ENCODE peak calls at places on chromosome 18, in five cellular contexts. R is K562, N is SK-N-SH, I is GM12878, C is HepG2. A is an unnamed sample.

GRCh38 chr18:69689081-69689759 is 258.5 kb downstream of the CD226 start:
- DNase-seq in I (no peak), C (no peak), R (no peak), N (no peak), A (no peak)

GRCh38 chr18:74652392-74652988 is 54.8 kb downstream of the ZNF407 start:
- DNase-seq in R (peak), N (peak), I (no peak), C (peak), A (no peak)

GRCh38 chr18:50401888-50402287 is 27.0 kb downstream of the SKA1 start:
- DNase-seq in N (peak), R (peak), I (no peak), C (peak), A (no peak)

GRCh38 chr18:67243799-67244587 is 272.5 kb downstream of the DSEL start:
- DNase-seq in C (no peak), R (no peak), N (no peak), I (no peak), A (no peak)

GRCh38 chr18:50397023-50397422 is 22.2 kb downstream of the SKA1 start:
- DNase-seq in N (no peak), C (no peak), I (no peak), R (no peak), A (no peak)

GRCh38 chr18:9712606-9713005 is 4.5 kb downstream of the RAB31 start:
- DNase-seq in C (no peak), R (no peak), N (no peak), I (no peak), A (no peak)

GRCh38 chr18:44637210-44638051 is 43.3 kb upstream of the SETBP1 start:
- DNase-seq in C (no peak), N (no peak), R (no peak), I (no peak), A (no peak)

GRCh38 chr18:79366177-79367094 is 29.3 kb upstream of the NFATC1 start:
- DNase-seq in I (no peak), R (no peak), C (no peak), N (peak), A (no peak)

GRCh38 chr18:79587298-79588125 is 92.1 kb upstream of the CTDP1 start:
- DNase-seq in N (no peak), C (no peak), I (no peak), R (no peak), A (no peak)

GRCh38 chr18:28890796-28891195 is 713.9 kb upstream of the CDH2 start:
- DNase-seq in N (no peak), C (no peak), I (no peak), R (no peak), A (no peak)

GRCh38 chr18:26574958-26575864 is 26.9 kb upstream of the KCTD1 start:
- DNase-seq in N (peak), R (peak), I (no peak), C (peak), A (peak)

GRCh38 chr18:67517224-67517765 is 775 bp upstream of the DSEL start:
- DNase-seq in C (no peak), I (no peak), R (no peak), N (no peak), A (no peak)

GRCh38 chr18:23506393-23506792 is 3.1 kb downstream of the RMC1 start:
- DNase-seq in C (no peak), I (no peak), R (no peak), N (peak), A (no peak)
- H3K4me3 ChIP-seq in C (no peak), I (no peak), R (no peak), N (no peak), A (no peak)

GRCh38 chr18:12657849-12658829 is at the start of gene SPIRE1:
- DNase-seq in R (peak), I (no peak), C (peak), N (peak), A (no peak)

GRCh38 chr18:12656671-12657047 is 1.2 kb downstream of the SPIRE1 start:
- DNase-seq in I (no peak), N (peak), C (no peak), R (peak), A (no peak)

GRCh38 chr18:12654971-12655370 is 2.9 kb downstream of the SPIRE1 start:
- DNase-seq in C (no peak), N (no peak), R (no peak), I (no peak), A (no peak)

GRCh38 chr18:12657048-12657848 is 659 bp downstream of the SPIRE1 start:
- DNase-seq in N (peak), R (peak), I (no peak), C (no peak), A (no peak)

DNA sequence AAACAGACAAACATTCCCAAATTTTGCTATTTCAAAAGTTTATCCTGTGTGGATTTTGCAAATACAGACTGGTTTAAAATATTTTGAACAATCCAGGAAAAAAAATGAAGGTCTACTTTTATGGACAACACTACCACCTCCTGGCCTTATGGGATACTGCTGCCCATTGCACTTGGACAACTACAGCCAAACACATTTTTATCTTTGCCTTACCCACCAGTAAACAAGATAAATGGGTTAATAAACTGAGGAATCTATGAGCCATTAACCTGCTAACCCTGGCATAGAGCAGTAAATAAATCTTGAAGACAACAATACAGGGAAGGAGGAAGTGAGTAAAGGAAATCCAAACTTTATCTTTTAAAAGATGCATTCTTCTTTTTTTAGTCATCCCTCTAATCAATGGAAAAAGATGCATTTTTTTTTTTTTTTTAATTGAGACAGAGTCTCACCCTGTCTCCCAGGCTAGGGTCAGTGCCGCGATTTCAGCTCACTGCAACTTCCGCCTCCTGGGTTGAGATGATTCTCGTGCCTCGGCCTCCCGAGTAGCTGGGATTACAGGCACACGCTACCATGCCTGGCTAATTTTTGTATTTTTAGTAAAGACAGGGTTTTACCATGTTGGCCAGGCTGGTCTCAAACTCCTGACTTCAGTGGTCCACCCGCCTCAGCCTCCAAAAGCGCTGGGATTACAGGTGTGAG is 2.1 kb upstream of the SPIRE1 start:
- DNase-seq in I (no peak), C (peak), R (peak), N (peak), A (peak)
- TF ChIP-seq REST in I (no peak), C (no peak), R (no peak), N (no peak), A (no peak)

DNA sequence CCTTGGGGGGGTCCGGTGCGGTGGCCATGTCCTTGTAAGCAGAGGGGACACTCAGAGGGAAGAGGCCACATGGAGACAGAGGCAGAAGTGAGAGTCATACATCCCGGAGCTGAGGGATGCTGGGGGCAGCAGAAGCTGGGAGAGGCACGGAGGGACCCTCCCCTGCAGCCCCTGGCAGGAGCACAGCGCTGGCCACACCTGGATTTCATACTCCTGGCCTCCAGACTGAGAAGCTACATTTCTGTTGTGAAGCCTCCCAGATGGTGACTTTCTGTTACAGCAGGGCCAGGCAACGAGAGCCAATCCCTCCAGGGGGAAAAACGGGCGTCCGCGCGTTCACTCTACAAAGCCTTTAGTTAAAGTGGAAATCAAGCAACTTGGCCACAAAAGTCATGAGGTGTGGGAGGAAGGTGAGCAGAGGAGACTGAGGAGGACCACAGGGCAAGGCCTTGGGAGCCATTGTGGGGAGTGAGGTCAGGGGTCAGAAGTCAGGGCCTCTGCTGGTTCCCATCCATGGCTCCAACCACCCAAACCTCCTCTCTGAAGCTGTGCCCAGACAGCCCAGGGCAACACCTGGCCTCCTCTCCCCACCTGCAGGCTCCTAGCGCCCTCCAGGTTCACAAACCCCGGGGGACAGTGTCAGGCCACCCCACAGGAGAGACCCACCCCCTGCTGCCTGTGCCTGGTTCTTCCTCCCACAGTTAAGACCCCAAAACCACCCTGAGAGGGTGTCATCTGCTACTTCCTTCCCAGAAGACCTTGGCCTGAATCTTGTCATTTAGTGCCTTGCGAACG is 4.5 kb upstream of the MBP start:
- DNase-seq in C (no peak), R (no peak), I (no peak), N (no peak), A (no peak)
- TF ChIP-seq GABPA in C (no peak), R (no peak), I (no peak), N (no peak), A (no peak)

GRCh38 chr18:63949068-63949737 is at the start of gene HMSD:
- DNase-seq in R (peak), I (peak), C (no peak), N (peak), A (no peak)
- H3K4me3 ChIP-seq in R (peak), I (peak), C (no peak), N (no peak), A (no peak)

DNA sequence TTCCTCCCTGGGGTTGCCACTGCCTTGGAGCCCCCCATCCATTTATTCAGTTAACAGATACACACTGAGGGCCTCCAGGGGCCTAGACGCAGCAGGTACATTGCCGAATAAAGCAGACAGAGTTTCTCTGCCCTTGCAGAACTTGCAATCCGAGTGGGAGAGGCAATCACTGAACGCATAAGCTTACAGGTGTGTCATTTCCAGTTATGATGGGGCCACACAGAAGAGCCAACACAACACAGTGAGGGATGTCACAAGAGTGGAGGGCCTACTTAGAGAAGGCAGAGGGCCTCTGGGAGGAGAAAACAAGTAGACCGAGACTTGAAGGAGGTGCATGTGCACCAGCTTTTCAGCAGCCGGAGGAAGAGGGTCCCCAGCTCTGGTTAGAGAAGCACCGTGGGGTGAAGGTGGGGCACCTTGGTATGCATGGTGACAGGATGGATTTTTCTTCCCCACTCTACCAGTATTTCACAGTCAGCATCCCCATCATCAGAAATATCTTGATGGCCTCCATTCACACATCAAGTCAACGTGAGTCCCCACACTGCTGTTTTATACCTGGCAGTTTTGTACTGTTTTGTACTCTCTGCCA is 150.9 kb downstream of the SMAD7 start:
- DNase-seq in N (no peak), R (no peak), C (no peak), I (no peak), A (no peak)
- TF ChIP-seq REST in N (no peak), R (no peak), C (no peak), I (no peak), A (no peak)

GRCh38 chr18:3508576-3509559 is 58.9 kb downstream of the TGIF1 start:
- DNase-seq in C (no peak), N (no peak), R (no peak), I (no peak), A (no peak)
- TF ChIP-seq GABPA in C (no peak), N (no peak), R (no peak), I (no peak), A (no peak)

GRCh38 chr18:3712485-3712884 is 262.5 kb downstream of the TGIF1 start:
- DNase-seq in N (no peak), R (no peak), C (no peak), I (no peak), A (no peak)
- H3K4me3 ChIP-seq in N (no peak), R (no peak), C (no peak), I (no peak), A (no peak)

GRCh38 chr18:34330308-34330707 is 105.6 kb upstream of the NOL4 start:
- DNase-seq in N (no peak), I (no peak), R (no peak), C (no peak), A (no peak)
- TF ChIP-seq REST in N (no peak), I (no peak), R (no peak), C (no peak), A (no peak)

GRCh38 chr18:59567445-59567844 is 129.8 kb downstream of the CCBE1 start:
- DNase-seq in N (no peak), I (no peak), C (no peak), R (no peak), A (no peak)

GRCh38 chr18:59564516-59564915 is 132.7 kb downstream of the CCBE1 start:
- DNase-seq in N (no peak), C (no peak), I (no peak), R (no peak), A (no peak)

GRCh38 chr18:59565957-59566356 is 131.3 kb downstream of the CCBE1 start:
- DNase-seq in N (no peak), C (no peak), I (no peak), R (no peak), A (no peak)

GRCh38 chr18:59569321-59569720 is 127.9 kb downstream of the CCBE1 start:
- DNase-seq in C (no peak), N (no peak), R (no peak), I (no peak), A (no peak)

GRCh38 chr18:59566507-59566906 is 130.7 kb downstream of the CCBE1 start:
- DNase-seq in N (no peak), C (no peak), I (no peak), R (no peak), A (no peak)
- TF ChIP-seq GABPA in N (no peak), C (no peak), I (no peak), R (no peak), A (no peak)

A was measured in HL-60.